ENCODE peak calls at places on chromosome 20, in five cellular contexts. L, J, V, X and I are unnamed samples.

GRCh38 chr20:17505664-17506517 is 25.3 kb downstream of the BFSP1 start:
- DNase-seq in X (peak), V (peak), L (no peak), J (no peak), I (no peak)

GRCh38 chr20:62603021-62603906 is 39.0 kb upstream of the SLCO4A1 start:
- DNase-seq in L (no peak), J (no peak), X (no peak), V (peak), I (no peak)

GRCh38 chr20:50850721-50851286 is 55.9 kb downstream of the BCAS4 start:
- DNase-seq in X (no peak), J (no peak), V (no peak), L (peak), I (peak)

GRCh38 chr20:35006009-35006408 is 50.3 kb downstream of the MYH7B start:
- DNase-seq in X (no peak), V (no peak), J (no peak), L (peak), I (no peak)

GRCh38 chr20:10735195-10735949 is 61.6 kb upstream of the JAG1 start:
- DNase-seq in X (no peak), J (no peak), L (no peak), V (no peak), I (no peak)

GRCh38 chr20:5621305-5621704 is 128.9 kb upstream of the SHLD1 start:
- DNase-seq in L (no peak), X (no peak), J (no peak), V (no peak), I (no peak)

GRCh38 chr20:35490736-35491181 is 35.4 kb downstream of the CEP250 start:
- DNase-seq in J (no peak), X (no peak), V (no peak), L (no peak), I (no peak)

GRCh38 chr20:57941572-57942381 is 232.0 kb upstream of the PMEPA1 start:
- DNase-seq in L (no peak), J (no peak), V (peak), X (no peak), I (no peak)

GRCh38 chr20:38497246-38497645 is 24.6 kb downstream of the RALGAPB start:
- DNase-seq in X (peak), V (no peak), J (no peak), L (no peak), I (no peak)
- H2BK12ac ChIP-seq in X (no peak), V (no peak), J (no peak), L (no peak), I (no peak)

GRCh38 chr20:33407251-33407650 is 5.9 kb upstream of the CDK5RAP1 start:
- DNase-seq in L (no peak), V (no peak), X (peak), J (no peak), I (no peak)
- H2BK12ac ChIP-seq in L (no peak), V (no peak), X (peak), J (no peak), I (no peak)

DNA sequence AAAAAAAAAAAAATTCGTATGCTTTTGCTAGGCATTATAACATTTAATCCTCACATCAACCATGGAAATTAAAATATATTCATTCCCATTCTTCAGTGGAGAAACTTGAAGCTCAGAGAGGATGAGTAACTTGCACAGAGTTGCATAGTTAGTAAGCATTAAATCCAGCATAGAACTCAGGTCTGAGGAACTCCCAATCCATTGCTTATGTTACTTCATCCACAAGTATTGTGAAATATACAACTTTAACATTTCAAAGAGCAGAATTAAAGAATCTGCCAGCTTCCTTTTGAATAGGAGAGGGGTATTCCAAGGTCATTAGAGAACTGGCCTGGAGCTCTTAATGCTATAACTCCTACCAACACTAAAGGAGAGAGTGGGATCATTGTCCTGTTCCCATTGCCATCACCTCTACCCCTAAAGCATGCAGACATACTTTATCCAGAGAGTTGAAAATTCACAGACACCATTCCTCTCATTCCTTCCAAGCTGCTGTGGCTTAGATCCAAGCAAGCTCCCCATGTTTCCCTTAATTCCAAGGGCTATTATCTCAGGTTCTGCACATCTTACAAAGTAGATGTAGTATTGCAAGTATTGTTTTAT is 91.9 kb downstream of the FLRT3 start:
- DNase-seq in X (peak), V (peak), L (no peak), J (no peak), I (no peak)
- H2BK12ac ChIP-seq in X (no peak), V (no peak), L (no peak), J (no peak), I (no peak)

GRCh38 chr20:54865273-54865672 is 389.9 kb downstream of the DOK5 start:
- DNase-seq in L (no peak), V (no peak), X (no peak), J (no peak), I (no peak)
- H2BK12ac ChIP-seq in L (no peak), V (no peak), X (no peak), J (no peak), I (no peak)

GRCh38 chr20:40682104-40683045 is 6.7 kb downstream of the MAFB start:
- DNase-seq in L (no peak), V (no peak), X (peak), J (peak), I (peak)
- H2BK12ac ChIP-seq in L (no peak), V (peak), X (peak), J (no peak), I (peak)

GRCh38 chr20:49668181-49668877 is 45.3 kb downstream of the B4GALT5 start:
- DNase-seq in L (no peak), V (no peak), J (no peak), X (no peak), I (no peak)

GRCh38 chr20:49666906-49667305 is 46.8 kb downstream of the B4GALT5 start:
- DNase-seq in J (no peak), L (no peak), X (no peak), V (no peak), I (no peak)

GRCh38 chr20:49672109-49672681 is 41.5 kb downstream of the B4GALT5 start:
- DNase-seq in J (no peak), X (no peak), V (no peak), L (no peak), I (no peak)

GRCh38 chr20:49671429-49671828 is 42.2 kb downstream of the B4GALT5 start:
- DNase-seq in J (no peak), V (no peak), X (no peak), L (no peak), I (no peak)

GRCh38 chr20:49669601-49670189 is 44.0 kb downstream of the B4GALT5 start:
- DNase-seq in J (no peak), V (peak), X (no peak), L (no peak), I (no peak)
- H2BK12ac ChIP-seq in J (no peak), V (no peak), X (no peak), L (no peak), I (no peak)

GRCh38 chr20:1503564-1504227 is 12.5 kb upstream of the SIRPB2 start:
- DNase-seq in V (peak), X (peak), J (peak), L (peak), I (peak)
- H2BK12ac ChIP-seq in V (no peak), X (no peak), J (no peak), L (no peak), I (no peak)

GRCh38 chr20:14777571-14777970 is 440.2 kb upstream of the FLRT3 start:
- DNase-seq in L (no peak), V (peak), J (no peak), X (no peak), I (no peak)
- H2BK12ac ChIP-seq in L (no peak), V (no peak), J (no peak), X (no peak), I (no peak)